ENCODE peak calls at places on chromosome 18, in eight cellular contexts. One of them, this sample, is unnamed.

GRCh38 chr18:42801706-42802105 is 313.8 kb downstream of the RIT2 start:
- DNase-seq in Peyer's patch: no peak
- DNase-seq in IMR-90: no peak
- DNase-seq in transverse colon: no peak
- DNase-seq in stomach: no peak
- DNase-seq in sigmoid colon: no peak
- DNase-seq in adrenal gland: no peak
- DNase-seq in thyroid gland: no peak
- DNase-seq in this sample: no peak

GRCh38 chr18:48667276-48668254 is 128.7 kb downstream of the CTIF start:
- DNase-seq in Peyer's patch: no peak
- DNase-seq in IMR-90: peak
- DNase-seq in transverse colon: no peak
- DNase-seq in stomach: no peak
- DNase-seq in sigmoid colon: no peak
- DNase-seq in adrenal gland: peak
- DNase-seq in thyroid gland: no peak
- DNase-seq in this sample: no peak

GRCh38 chr18:12376034-12376717 is 851 bp downstream of the AFG3L2 start:
- DNase-seq in Peyer's patch: no peak
- DNase-seq in IMR-90: no peak
- DNase-seq in transverse colon: peak
- DNase-seq in stomach: peak
- DNase-seq in sigmoid colon: peak
- DNase-seq in adrenal gland: peak
- DNase-seq in thyroid gland: peak
- DNase-seq in this sample: peak

GRCh38 chr18:22521026-22521707 is 103.5 kb upstream of the CTAGE1 start:
- DNase-seq in Peyer's patch: no peak
- DNase-seq in IMR-90: no peak
- DNase-seq in transverse colon: no peak
- DNase-seq in stomach: no peak
- DNase-seq in sigmoid colon: no peak
- DNase-seq in adrenal gland: no peak
- DNase-seq in thyroid gland: no peak
- DNase-seq in this sample: no peak

GRCh38 chr18:12278153-12278764 is 24.1 kb downstream of the CIDEA start:
- DNase-seq in Peyer's patch: no peak
- DNase-seq in IMR-90: peak
- DNase-seq in transverse colon: no peak
- DNase-seq in stomach: no peak
- DNase-seq in sigmoid colon: no peak
- DNase-seq in adrenal gland: no peak
- DNase-seq in thyroid gland: peak
- DNase-seq in this sample: no peak

GRCh38 chr18:23824235-23824634 is 135.0 kb downstream of the LAMA3 start:
- DNase-seq in Peyer's patch: no peak
- DNase-seq in IMR-90: peak
- DNase-seq in transverse colon: no peak
- DNase-seq in stomach: no peak
- DNase-seq in sigmoid colon: no peak
- DNase-seq in adrenal gland: no peak
- DNase-seq in thyroid gland: no peak
- DNase-seq in this sample: no peak

GRCh38 chr18:79195716-79196683 is 126.8 kb downstream of the ATP9B start:
- DNase-seq in Peyer's patch: no peak
- DNase-seq in IMR-90: no peak
- DNase-seq in transverse colon: no peak
- DNase-seq in stomach: no peak
- DNase-seq in sigmoid colon: no peak
- DNase-seq in adrenal gland: no peak
- DNase-seq in thyroid gland: no peak
- DNase-seq in this sample: no peak

GRCh38 chr18:78875268-78875997 is 104.2 kb upstream of the SALL3 start:
- DNase-seq in Peyer's patch: no peak
- DNase-seq in IMR-90: no peak
- DNase-seq in transverse colon: peak
- DNase-seq in stomach: no peak
- DNase-seq in sigmoid colon: no peak
- DNase-seq in adrenal gland: peak
- DNase-seq in thyroid gland: peak
- DNase-seq in this sample: no peak

GRCh38 chr18:56221195-56222065 is 417.0 kb downstream of the TXNL1 start:
- DNase-seq in Peyer's patch: no peak
- DNase-seq in IMR-90: no peak
- DNase-seq in transverse colon: no peak
- DNase-seq in stomach: no peak
- DNase-seq in sigmoid colon: no peak
- DNase-seq in adrenal gland: no peak
- DNase-seq in thyroid gland: no peak
- DNase-seq in this sample: no peak

GRCh38 chr18:55354795-55355194 is 233.2 kb downstream of the TCF4 start:
- DNase-seq in Peyer's patch: no peak
- DNase-seq in IMR-90: peak
- DNase-seq in transverse colon: no peak
- DNase-seq in stomach: no peak
- DNase-seq in sigmoid colon: no peak
- DNase-seq in adrenal gland: no peak
- DNase-seq in thyroid gland: no peak
- DNase-seq in this sample: no peak

GRCh38 chr18:23141022-23141999 is 6.0 kb downstream of the CABLES1 start:
- DNase-seq in Peyer's patch: no peak
- DNase-seq in IMR-90: no peak
- DNase-seq in transverse colon: peak
- DNase-seq in stomach: peak
- DNase-seq in sigmoid colon: no peak
- DNase-seq in adrenal gland: peak
- DNase-seq in thyroid gland: peak
- DNase-seq in this sample: no peak

GRCh38 chr18:27599202-27599829 is 414.2 kb upstream of the CHST9 start:
- DNase-seq in Peyer's patch: no peak
- DNase-seq in IMR-90: peak
- DNase-seq in transverse colon: peak
- DNase-seq in stomach: peak
- DNase-seq in sigmoid colon: no peak
- DNase-seq in adrenal gland: peak
- DNase-seq in thyroid gland: peak
- DNase-seq in this sample: no peak

GRCh38 chr18:47265197-47265596 is 13.7 kb upstream of the SKOR2 start:
- DNase-seq in Peyer's patch: no peak
- DNase-seq in IMR-90: peak
- DNase-seq in transverse colon: no peak
- DNase-seq in stomach: no peak
- DNase-seq in sigmoid colon: no peak
- DNase-seq in adrenal gland: no peak
- DNase-seq in thyroid gland: no peak
- DNase-seq in this sample: no peak

GRCh38 chr18:78503129-78503528 is 476.5 kb upstream of the SALL3 start:
- DNase-seq in Peyer's patch: no peak
- DNase-seq in IMR-90: no peak
- DNase-seq in transverse colon: no peak
- DNase-seq in stomach: no peak
- DNase-seq in sigmoid colon: peak
- DNase-seq in adrenal gland: no peak
- DNase-seq in thyroid gland: no peak
- DNase-seq in this sample: no peak

GRCh38 chr18:31091350-31091749 is 10.9 kb downstream of the DSC2 start:
- DNase-seq in Peyer's patch: no peak
- DNase-seq in IMR-90: no peak
- DNase-seq in transverse colon: no peak
- DNase-seq in stomach: no peak
- DNase-seq in sigmoid colon: no peak
- DNase-seq in adrenal gland: no peak
- DNase-seq in thyroid gland: no peak
- DNase-seq in this sample: no peak

GRCh38 chr18:32975501-32975900 is 202.7 kb upstream of the KLHL14 start:
- DNase-seq in Peyer's patch: no peak
- DNase-seq in IMR-90: no peak
- DNase-seq in transverse colon: no peak
- DNase-seq in stomach: no peak
- DNase-seq in sigmoid colon: no peak
- DNase-seq in adrenal gland: no peak
- DNase-seq in thyroid gland: no peak
- DNase-seq in this sample: no peak

GRCh38 chr18:50973367-50974126 is 5.7 kb downstream of the ELAC1 start:
- DNase-seq in Peyer's patch: no peak
- DNase-seq in IMR-90: peak
- DNase-seq in transverse colon: no peak
- DNase-seq in stomach: no peak
- DNase-seq in sigmoid colon: no peak
- DNase-seq in adrenal gland: no peak
- DNase-seq in thyroid gland: peak
- DNase-seq in this sample: no peak

GRCh38 chr18:50970006-50970405 is 2.2 kb downstream of the ELAC1 start:
- DNase-seq in Peyer's patch: no peak
- DNase-seq in IMR-90: no peak
- DNase-seq in transverse colon: peak
- DNase-seq in stomach: peak
- DNase-seq in sigmoid colon: no peak
- DNase-seq in adrenal gland: peak
- DNase-seq in thyroid gland: peak
- DNase-seq in this sample: no peak

GRCh38 chr18:50969448-50969847 is 1.6 kb downstream of the ELAC1 start:
- DNase-seq in Peyer's patch: no peak
- DNase-seq in IMR-90: no peak
- DNase-seq in transverse colon: no peak
- DNase-seq in stomach: no peak
- DNase-seq in sigmoid colon: no peak
- DNase-seq in adrenal gland: no peak
- DNase-seq in thyroid gland: no peak
- DNase-seq in this sample: no peak

GRCh38 chr18:50967714-50968661 is at the start of gene ELAC1:
- DNase-seq in Peyer's patch: peak
- DNase-seq in IMR-90: peak
- DNase-seq in transverse colon: peak
- DNase-seq in stomach: peak
- DNase-seq in sigmoid colon: peak
- DNase-seq in adrenal gland: peak
- DNase-seq in thyroid gland: peak
- DNase-seq in this sample: peak
- TF ChIP-seq POLR2A in Peyer's patch: peak
- TF ChIP-seq POLR2A in IMR-90: peak
- TF ChIP-seq POLR2A in transverse colon: peak
- TF ChIP-seq POLR2A in stomach: peak
- TF ChIP-seq POLR2A in sigmoid colon: peak
- TF ChIP-seq POLR2A in adrenal gland: peak
- TF ChIP-seq POLR2A in thyroid gland: peak
- TF ChIP-seq POLR2A in this sample: peak

DNA sequence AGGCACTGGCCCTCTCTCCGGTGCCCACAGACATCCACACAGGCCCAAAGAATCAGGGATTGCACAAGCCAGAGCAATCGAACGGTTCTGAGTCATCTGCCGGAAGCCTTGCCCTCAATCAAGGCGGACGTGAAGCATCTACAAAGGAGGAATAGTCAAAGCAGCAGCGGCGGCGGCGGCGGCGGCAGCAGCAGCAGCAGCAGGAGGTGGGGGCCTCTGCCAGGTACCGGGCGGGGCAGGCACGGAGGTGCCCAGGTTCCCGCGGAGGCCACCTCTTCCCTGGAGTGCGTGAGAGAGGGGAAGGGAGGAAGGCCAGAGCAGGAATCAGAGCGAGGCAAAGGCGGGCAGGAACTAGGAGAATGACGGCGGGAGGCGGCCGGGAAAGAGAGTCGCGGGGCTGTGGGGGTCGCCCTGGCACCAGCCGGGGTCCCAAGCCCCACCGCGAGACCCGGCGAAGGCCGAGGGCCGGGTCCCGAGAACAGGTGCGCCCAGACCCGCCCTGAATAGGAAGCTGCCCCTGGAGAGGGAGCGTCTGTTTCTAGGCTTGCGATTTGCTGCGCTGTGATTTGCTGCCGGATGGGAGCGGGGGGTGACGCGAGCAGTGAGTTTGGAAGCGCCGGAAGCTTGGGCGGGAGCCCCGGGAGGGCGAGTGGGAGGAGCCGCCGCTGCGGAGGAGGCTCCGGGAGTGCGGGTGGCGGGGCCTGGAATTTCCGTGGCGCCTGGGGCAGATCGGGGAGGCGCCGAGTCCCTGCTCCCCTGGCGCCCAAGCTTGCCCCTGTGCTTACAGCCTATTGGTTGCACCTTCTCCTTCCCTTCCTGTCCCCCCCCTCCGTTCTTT is at the start of gene SERPINB8:
- DNase-seq in Peyer's patch: peak
- DNase-seq in IMR-90: peak
- DNase-seq in transverse colon: peak
- DNase-seq in stomach: peak
- DNase-seq in sigmoid colon: peak
- DNase-seq in adrenal gland: peak
- DNase-seq in thyroid gland: peak
- DNase-seq in this sample: peak
- TF ChIP-seq POLR2A in Peyer's patch: peak
- TF ChIP-seq POLR2A in IMR-90: peak
- TF ChIP-seq POLR2A in transverse colon: peak
- TF ChIP-seq POLR2A in stomach: peak
- TF ChIP-seq POLR2A in sigmoid colon: peak
- TF ChIP-seq POLR2A in adrenal gland: peak
- TF ChIP-seq POLR2A in thyroid gland: peak
- TF ChIP-seq POLR2A in this sample: no peak

DNA sequence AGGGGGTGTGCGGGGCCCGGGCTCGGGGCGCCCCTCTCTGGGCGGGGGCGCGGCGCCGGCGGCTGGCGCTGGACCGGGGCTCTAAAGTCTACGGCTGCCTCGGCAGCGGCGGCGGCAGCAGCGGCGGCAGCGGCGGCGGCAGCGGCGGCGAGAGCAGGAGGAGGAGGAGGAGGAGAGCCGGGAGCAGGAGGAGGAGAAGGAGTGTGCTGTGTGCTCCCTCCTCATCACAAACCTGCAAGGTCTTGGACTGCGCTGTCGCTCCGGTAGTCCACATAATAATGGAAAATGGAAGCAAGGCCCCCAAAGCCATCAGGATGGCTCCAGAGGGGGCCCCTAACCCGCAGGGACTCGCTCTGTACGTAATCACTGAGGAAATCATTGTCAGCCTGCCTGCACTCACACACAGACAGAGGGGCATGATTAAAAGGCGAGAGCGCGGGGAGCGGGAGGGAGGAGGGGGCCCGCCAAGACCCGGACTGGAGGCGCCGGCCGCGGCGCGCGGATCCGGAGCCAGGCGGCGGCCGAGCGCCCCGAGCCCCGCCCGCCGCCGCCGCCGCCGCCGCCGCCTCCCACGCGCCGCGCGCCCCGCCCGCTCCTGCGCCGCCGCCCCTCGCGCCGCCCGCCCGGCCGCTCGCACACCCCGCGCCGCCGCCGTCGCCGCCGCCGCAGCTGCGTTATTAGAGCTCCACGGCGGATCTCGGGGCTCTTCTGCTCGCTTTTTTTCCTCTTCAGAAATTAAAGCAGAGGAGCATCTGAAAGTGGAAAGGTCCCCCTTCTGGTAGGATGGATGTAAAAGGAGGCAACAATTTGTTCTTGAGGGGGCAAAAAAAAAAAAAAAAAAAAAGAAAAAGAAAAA is at the start of gene ZNF521:
- DNase-seq in Peyer's patch: peak
- DNase-seq in IMR-90: peak
- DNase-seq in transverse colon: peak
- DNase-seq in stomach: peak
- DNase-seq in sigmoid colon: peak
- DNase-seq in adrenal gland: peak
- DNase-seq in thyroid gland: peak
- DNase-seq in this sample: peak
- TF ChIP-seq POLR2A in Peyer's patch: peak
- TF ChIP-seq POLR2A in IMR-90: peak
- TF ChIP-seq POLR2A in transverse colon: peak
- TF ChIP-seq POLR2A in stomach: no peak
- TF ChIP-seq POLR2A in sigmoid colon: no peak
- TF ChIP-seq POLR2A in adrenal gland: peak
- TF ChIP-seq POLR2A in thyroid gland: peak
- TF ChIP-seq POLR2A in this sample: peak

GRCh38 chr18:69853061-69853460 is 94.6 kb downstream of the CD226 start:
- DNase-seq in Peyer's patch: no peak
- DNase-seq in IMR-90: peak
- DNase-seq in transverse colon: no peak
- DNase-seq in stomach: no peak
- DNase-seq in sigmoid colon: no peak
- DNase-seq in adrenal gland: no peak
- DNase-seq in thyroid gland: no peak
- DNase-seq in this sample: no peak
- TF ChIP-seq POLR2A in Peyer's patch: no peak
- TF ChIP-seq POLR2A in IMR-90: no peak
- TF ChIP-seq POLR2A in transverse colon: no peak
- TF ChIP-seq POLR2A in stomach: no peak
- TF ChIP-seq POLR2A in sigmoid colon: no peak
- TF ChIP-seq POLR2A in adrenal gland: no peak
- TF ChIP-seq POLR2A in thyroid gland: no peak
- TF ChIP-seq POLR2A in this sample: no peak

This sample was measured in spleen.